ENCODE peak calls at places on chromosomes 12 and 14, in five cellular contexts. K is OCI-LY7, M is GM23338, J is GM23248, C is HCT116. T is an unnamed sample.

GRCh38 chr12:120115066-120115465 is 1.5 kb downstream of the RAB35 start:
- DNase-seq in K (no peak), M (no peak), J (no peak), C (no peak), T (no peak)

GRCh38 chr12:84637926-84638325 is 274.7 kb downstream of the SLC6A15 start:
- DNase-seq in K (no peak), M (peak), J (peak), C (no peak), T (no peak)

GRCh38 chr12:96902076-96902475 is 5.0 kb upstream of the NEDD1 start:
- DNase-seq in K (peak), M (no peak), J (no peak), C (no peak), T (no peak)

GRCh38 chr12:86613306-86613705 is 357.1 kb upstream of the MGAT4C start:
- DNase-seq in K (no peak), M (no peak), J (no peak), C (no peak), T (no peak)

GRCh38 chr12:22110176-22110575 is 64.2 kb downstream of the CMAS start:
- DNase-seq in K (no peak), M (no peak), J (no peak), C (no peak), T (no peak)

GRCh38 chr14:22536853-22537338 is 52.1 kb downstream of the DAD1 start:
- DNase-seq in K (no peak), M (no peak), J (peak), C (peak), T (peak)

GRCh38 chr12:116159175-116159574 is 118.3 kb downstream of the MED13L start:
- DNase-seq in K (no peak), M (no peak), J (peak), C (no peak), T (peak)

GRCh38 chr12:110073049-110073831 is 24.9 kb upstream of the C12orf76 start:
- DNase-seq in K (peak), M (peak), J (peak), C (no peak), T (no peak)

GRCh38 chr14:68968051-68968450 is 11.1 kb downstream of the ACTN1 start:
- DNase-seq in K (no peak), M (no peak), J (no peak), C (no peak), T (no peak)

GRCh38 chr14:101254805-101255764 is 306.2 kb upstream of the DIO3 start:
- DNase-seq in K (no peak), M (no peak), J (peak), C (no peak), T (peak)

GRCh38 chr12:21371050-21371449 is 1.7 kb upstream of the IAPP start:
- DNase-seq in K (peak), M (no peak), J (no peak), C (no peak), T (no peak)

GRCh38 chr12:27866382-27867101 is 86.5 kb upstream of the MANSC4 start:
- DNase-seq in K (no peak), M (no peak), J (peak), C (no peak), T (peak)

GRCh38 chr14:49988080-49988990 is 95.5 kb downstream of the ARF6 start:
- DNase-seq in K (no peak), M (no peak), J (no peak), C (no peak), T (no peak)

GRCh38 chr12:69497308-69498026 is 27.3 kb downstream of the FRS2 start:
- DNase-seq in K (no peak), M (no peak), J (peak), C (no peak), T (no peak)

GRCh38 chr12:92362109-92362508 is 216.5 kb upstream of the BTG1 start:
- DNase-seq in K (no peak), M (no peak), J (no peak), C (no peak), T (no peak)

GRCh38 chr12:549476-550082 is 89.8 kb downstream of the B4GALNT3 start:
- DNase-seq in K (no peak), M (no peak), J (no peak), C (no peak), T (no peak)

GRCh38 chr12:75208851-75209781 is 523 bp downstream of the KCNC2 start:
- DNase-seq in K (no peak), M (peak), J (peak), C (no peak), T (peak)

GRCh38 chr12:103288016-103288415 is 207.8 kb downstream of the C12orf42 start:
- DNase-seq in K (no peak), M (peak), J (no peak), C (no peak), T (no peak)

GRCh38 chr14:79074501-79074900 is 904.3 kb downstream of the NRXN3 start:
- DNase-seq in K (no peak), M (no peak), J (no peak), C (no peak), T (no peak)

GRCh38 chr14:39102265-39102968 is 618 bp downstream of the SEC23A start:
- DNase-seq in K (no peak), M (peak), J (peak), C (no peak), T (peak)

GRCh38 chr14:94681300-94682060 is 69.3 kb downstream of the SERPINA3 start:
- DNase-seq in K (peak), M (peak), J (peak), C (peak), T (peak)

GRCh38 chr12:77082021-77082420 is 16.7 kb upstream of the E2F7 start:
- DNase-seq in K (no peak), M (no peak), J (no peak), C (no peak), T (no peak)

GRCh38 chr14:105889666-105890473 is 363.5 kb downstream of the TMEM121 start:
- DNase-seq in K (no peak), M (no peak), J (no peak), C (no peak), T (no peak)

GRCh38 chr14:21924479-21924878 is 250.9 kb upstream of the OR4E1 start:
- DNase-seq in K (peak), M (peak), J (no peak), C (no peak), T (no peak)

GRCh38 chr14:62364161-62364560 is 601.9 kb downstream of the SNAPC1 start:
- DNase-seq in K (no peak), M (no peak), J (no peak), C (no peak), T (no peak)

GRCh38 chr14:30355431-30355913 is 203.5 kb upstream of the G2E3 start:
- DNase-seq in K (no peak), M (no peak), J (no peak), C (no peak), T (no peak)

GRCh38 chr14:72892103-72892878 is 1.6 kb downstream of the DPF3 start:
- DNase-seq in K (no peak), M (peak), J (peak), C (no peak), T (peak)

GRCh38 chr12:85280138-85280983 is at the start of gene ALX1:
- DNase-seq in K (no peak), M (peak), J (peak), C (no peak), T (peak)

GRCh38 chr14:104680056-104680805 is 9.2 kb upstream of the INF2 start:
- DNase-seq in K (no peak), M (no peak), J (peak), C (no peak), T (peak)

GRCh38 chr12:132582582-132583279 is 27.7 kb downstream of the LRCOL1 start:
- DNase-seq in K (no peak), M (peak), J (no peak), C (no peak), T (no peak)

GRCh38 chr12:30806989-30807694 is 52.4 kb upstream of the CAPRIN2 start:
- DNase-seq in K (peak), M (peak), J (peak), C (peak), T (peak)

GRCh38 chr14:27114180-27114579 is 516.3 kb upstream of the NOVA1 start:
- DNase-seq in K (no peak), M (no peak), J (no peak), C (no peak), T (no peak)

GRCh38 chr12:108620236-108620879 is 13.3 kb downstream of the SELPLG start:
- DNase-seq in K (no peak), M (no peak), J (peak), C (no peak), T (no peak)
- H3K4me2 ChIP-seq in K (no peak), M (no peak), J (no peak), C (no peak), T (no peak)

DNA sequence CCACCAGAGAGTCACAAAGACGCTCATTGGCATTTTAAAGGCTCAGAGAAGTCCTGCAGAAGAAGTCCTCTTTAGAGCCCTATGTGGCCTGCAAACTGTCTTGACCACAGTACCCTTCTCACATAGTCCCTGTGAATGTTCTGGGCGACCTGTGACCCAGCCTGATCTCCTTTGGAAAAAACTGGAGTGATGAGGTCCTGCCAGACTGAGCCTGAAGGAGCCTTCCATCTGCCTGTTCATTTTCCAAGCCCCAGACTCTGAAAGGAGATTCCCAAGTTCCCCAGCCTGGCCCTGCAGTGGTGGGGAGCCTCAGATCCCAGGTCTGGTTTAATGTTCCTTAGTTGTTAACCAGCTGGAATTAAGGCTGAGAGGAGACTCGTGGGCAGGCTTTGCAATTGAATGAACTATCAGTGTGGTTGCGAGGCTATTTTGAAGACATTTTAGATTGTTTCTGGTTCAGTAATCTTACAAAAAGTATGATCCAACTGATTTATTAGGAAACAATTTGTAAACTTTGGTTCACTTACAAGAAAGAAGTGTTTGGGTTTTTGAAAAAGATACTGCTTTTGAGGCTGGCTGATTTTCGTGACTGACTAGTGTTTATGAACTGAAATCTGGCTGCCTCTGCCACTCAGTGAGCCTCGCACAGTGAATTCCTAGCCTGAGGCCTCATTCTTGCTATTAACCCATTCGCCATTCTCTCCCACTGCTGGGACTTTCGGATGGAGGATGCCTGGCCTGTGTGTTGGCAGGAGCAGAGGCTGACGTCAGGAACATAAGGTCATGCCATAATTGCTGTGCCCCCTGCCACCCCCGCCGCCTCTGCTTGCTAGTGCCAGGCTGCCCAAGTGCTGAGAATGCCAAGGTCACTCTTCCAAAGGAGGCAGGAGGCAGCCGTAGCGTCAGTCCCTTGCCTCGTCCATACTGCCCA is 249.0 kb downstream of the CACNA1C start:
- DNase-seq in K (no peak), M (no peak), J (peak), C (no peak), T (peak)
- H3K27ac ChIP-seq in K (peak), M (no peak), J (peak), C (no peak), T (peak)

DNA sequence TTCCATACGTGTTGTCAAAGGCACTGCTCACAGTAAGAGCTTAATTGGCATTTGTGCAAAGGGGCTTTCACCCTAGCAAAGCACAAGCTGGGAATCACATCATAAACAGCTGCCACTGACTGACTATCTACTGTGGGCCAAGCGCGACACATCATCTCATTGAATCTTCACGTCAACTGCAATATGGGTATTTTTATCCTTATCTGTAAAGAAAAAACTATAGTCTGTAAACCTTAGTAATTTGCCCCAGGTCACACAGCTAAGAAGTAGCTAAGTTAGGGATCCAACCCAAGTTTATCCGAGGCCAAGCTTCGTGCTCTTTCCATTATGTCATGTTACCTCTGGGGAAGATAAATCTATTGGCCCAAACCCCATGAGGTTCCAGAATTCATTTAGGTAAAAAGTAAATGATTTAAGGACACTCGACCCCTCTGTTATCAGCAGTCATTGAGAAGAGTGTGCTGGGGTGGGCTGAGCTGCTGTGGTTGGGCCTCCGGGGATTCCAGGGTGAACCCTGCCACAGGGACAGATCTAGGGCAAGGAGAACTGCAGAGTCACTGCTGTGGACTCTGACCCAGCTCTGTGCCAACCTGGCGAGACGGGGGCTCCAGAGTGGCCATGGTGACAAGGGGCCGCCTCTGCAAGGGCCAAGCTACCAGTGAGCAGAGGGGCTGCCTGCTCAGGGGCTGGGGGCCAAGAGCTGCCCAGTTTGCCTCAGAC is 27.6 kb downstream of the NCKAP5L start:
- DNase-seq in K (no peak), M (no peak), J (no peak), C (no peak), T (no peak)
- TF ChIP-seq EZH2phosphoT487 in K (no peak), M (no peak), J (no peak), C (no peak), T (no peak)

GRCh38 chr14:20801726-20802125 is 918 bp downstream of the RNASE1 start:
- DNase-seq in K (no peak), M (no peak), J (no peak), C (no peak), T (no peak)
- H3K4me2 ChIP-seq in K (no peak), M (no peak), J (no peak), C (no peak), T (no peak)

T was measured in hepatocyte.